ENCODE peak calls at places on chromosome 1, in ten cellular contexts. C, Q, X, G, Z, P, M, E, Y and H are unnamed samples.

GRCh38 chr1:58035523-58035922 is 511.0 kb downstream of the OMA1 start:
- DNase-seq in C (no peak), Q (no peak), X (no peak), G (no peak), Z (no peak), P (peak; percentile 77), M (no peak), E (no peak), Y (peak; percentile 2), H (no peak)

GRCh38 chr1:51551081-51551480 is 32.0 kb upstream of the EPS15 start:
- DNase-seq in C (no peak), Q (no peak), X (no peak), G (no peak), Z (no peak), P (no peak), M (no peak), E (no peak), Y (no peak), H (no peak)

GRCh38 chr1:66365628-66366027 is 168.3 kb upstream of the SGIP1 start:
- DNase-seq in C (no peak), Q (no peak), X (no peak), G (no peak), Z (no peak), P (no peak), M (no peak), E (no peak), Y (peak; percentile 19), H (no peak)

GRCh38 chr1:229832695-229833094 is 206.6 kb downstream of the URB2 start:
- DNase-seq in C (no peak), Q (no peak), X (no peak), G (no peak), Z (no peak), P (no peak), M (no peak), E (no peak), Y (no peak), H (no peak)

GRCh38 chr1:180252638-180253536 is 22.8 kb downstream of the LHX4 start:
- DNase-seq in C (peak; percentile 83), Q (peak; percentile 66), X (peak; percentile 73), G (peak; percentile 70), Z (no peak), P (peak; percentile 93), M (peak; percentile 72), E (peak; percentile 89), Y (peak; percentile 65), H (no peak)

GRCh38 chr1:92577251-92577895 is 90.6 kb upstream of the GFI1 start:
- DNase-seq in C (no peak), Q (no peak), X (no peak), G (peak; percentile 17), Z (no peak), P (peak; percentile 4), M (peak; percentile 61), E (peak; percentile 65), Y (peak; percentile 8), H (no peak)

GRCh38 chr1:183198463-183198862 is 12.4 kb downstream of the LAMC2 start:
- DNase-seq in C (no peak), Q (peak; percentile 41), X (no peak), G (no peak), Z (no peak), P (no peak), M (no peak), E (no peak), Y (peak; percentile 48), H (no peak)

GRCh38 chr1:20164694-20165202 is 21.1 kb upstream of the UBXN10 start:
- DNase-seq in C (no peak), Q (peak; percentile 42), X (peak; percentile 59), G (peak; percentile 43), Z (no peak), P (no peak), M (peak; percentile 70), E (peak; percentile 80), Y (peak; percentile 24), H (no peak)

GRCh38 chr1:177953549-177953948 is 16.3 kb downstream of the SEC16B start:
- DNase-seq in C (no peak), Q (no peak), X (no peak), G (no peak), Z (no peak), P (no peak), M (no peak), E (no peak), Y (no peak), H (peak; percentile 74)

GRCh38 chr1:213414901-213415300 is 363.9 kb downstream of the RPS6KC1 start:
- DNase-seq in C (no peak), Q (no peak), X (no peak), G (no peak), Z (no peak), P (no peak), M (no peak), E (no peak), Y (no peak), H (no peak)

GRCh38 chr1:156646738-156647211 is 4.9 kb downstream of the BCAN start:
- DNase-seq in C (no peak), Q (no peak), X (no peak), G (no peak), Z (no peak), P (peak; percentile 60), M (no peak), E (no peak), Y (no peak), H (no peak)

GRCh38 chr1:156645058-156645457 is 3.1 kb downstream of the BCAN start:
- DNase-seq in C (no peak), Q (no peak), X (no peak), G (no peak), Z (no peak), P (no peak), M (no peak), E (no peak), Y (no peak), H (no peak)

GRCh38 chr1:156644146-156644545 is 2.2 kb downstream of the BCAN start:
- DNase-seq in C (no peak), Q (no peak), X (no peak), G (no peak), Z (no peak), P (no peak), M (no peak), E (no peak), Y (no peak), H (no peak)

GRCh38 chr1:156644640-156645039 is 2.7 kb downstream of the BCAN start:
- DNase-seq in C (no peak), Q (no peak), X (no peak), G (no peak), Z (no peak), P (no peak), M (no peak), E (no peak), Y (no peak), H (no peak)

GRCh38 chr1:156645666-156646065 is 3.7 kb downstream of the BCAN start:
- DNase-seq in C (no peak), Q (no peak), X (no peak), G (no peak), Z (no peak), P (no peak), M (no peak), E (no peak), Y (no peak), H (no peak)
- H3K27me3 ChIP-seq in C (peaks cover 78% of the 10 kb centered on the region), Q (no peaks in the 10 kb centered on the region), X (peaks cover 35% of the 10 kb centered on the region), G (peaks cover 78% of the 10 kb centered on the region), Z (peaks cover 100% of the 10 kb centered on the region), P (peaks cover 100% of the 10 kb centered on the region), M (peaks cover 3% of the 10 kb centered on the region), E (no peaks in the 10 kb centered on the region), Y (peaks cover 82% of the 10 kb centered on the region), H (no peaks in the 10 kb centered on the region)

GRCh38 chr1:228417471-228418203 is 976 bp upstream of the TRIM17 start:
- DNase-seq in C (no peak), Q (no peak), X (no peak), G (no peak), Z (peak; percentile 47), P (no peak), M (no peak), E (no peak), Y (no peak), H (no peak)
- H3K27me3 ChIP-seq in C (peaks cover 27% of the 10 kb centered on the region), Q (no peaks in the 10 kb centered on the region), X (peaks cover 14% of the 10 kb centered on the region), G (peaks cover 33% of the 10 kb centered on the region), Z (peaks cover 11% of the 10 kb centered on the region), P (peaks cover 91% of the 10 kb centered on the region), M (no peaks in the 10 kb centered on the region), E (no peaks in the 10 kb centered on the region), Y (peaks cover 12% of the 10 kb centered on the region), H (peaks cover 15% of the 10 kb centered on the region)

GRCh38 chr1:3074297-3074741 is 5.3 kb downstream of the PRDM16 start:
- DNase-seq in C (no peak), Q (no peak), X (no peak), G (no peak), Z (no peak), P (no peak), M (no peak), E (peak; percentile 18), Y (no peak), H (no peak)

GRCh38 chr1:3075666-3076387 is 6.8 kb downstream of the PRDM16 start:
- DNase-seq in C (no peak), Q (no peak), X (no peak), G (no peak), Z (no peak), P (no peak), M (no peak), E (peak; percentile 42), Y (no peak), H (no peak)

GRCh38 chr1:3076388-3076740 is 7.4 kb downstream of the PRDM16 start:
- DNase-seq in C (no peak), Q (no peak), X (no peak), G (no peak), Z (no peak), P (no peak), M (no peak), E (peak; percentile 19), Y (no peak), H (no peak)

GRCh38 chr1:3073520-3074296 is 4.7 kb downstream of the PRDM16 start:
- DNase-seq in C (no peak), Q (no peak), X (no peak), G (no peak), Z (no peak), P (peak; percentile 53), M (no peak), E (peak; percentile 30), Y (no peak), H (no peak)

GRCh38 chr1:3074800-3075199 is 5.8 kb downstream of the PRDM16 start:
- DNase-seq in C (peak; percentile 69), Q (no peak), X (no peak), G (peak; percentile 44), Z (no peak), P (no peak), M (no peak), E (peak; percentile 35), Y (no peak), H (no peak)
- H3K27me3 ChIP-seq in C (peaks cover 82% of the 10 kb centered on the region), Q (no peaks in the 10 kb centered on the region), X (peaks cover 46% of the 10 kb centered on the region), G (peaks cover 45% of the 10 kb centered on the region), Z (peaks cover 97% of the 10 kb centered on the region), P (peaks cover 57% of the 10 kb centered on the region), M (peaks cover 9% of the 10 kb centered on the region), E (no peaks in the 10 kb centered on the region), Y (no peaks in the 10 kb centered on the region), H (peaks cover 46% of the 10 kb centered on the region)

DNA sequence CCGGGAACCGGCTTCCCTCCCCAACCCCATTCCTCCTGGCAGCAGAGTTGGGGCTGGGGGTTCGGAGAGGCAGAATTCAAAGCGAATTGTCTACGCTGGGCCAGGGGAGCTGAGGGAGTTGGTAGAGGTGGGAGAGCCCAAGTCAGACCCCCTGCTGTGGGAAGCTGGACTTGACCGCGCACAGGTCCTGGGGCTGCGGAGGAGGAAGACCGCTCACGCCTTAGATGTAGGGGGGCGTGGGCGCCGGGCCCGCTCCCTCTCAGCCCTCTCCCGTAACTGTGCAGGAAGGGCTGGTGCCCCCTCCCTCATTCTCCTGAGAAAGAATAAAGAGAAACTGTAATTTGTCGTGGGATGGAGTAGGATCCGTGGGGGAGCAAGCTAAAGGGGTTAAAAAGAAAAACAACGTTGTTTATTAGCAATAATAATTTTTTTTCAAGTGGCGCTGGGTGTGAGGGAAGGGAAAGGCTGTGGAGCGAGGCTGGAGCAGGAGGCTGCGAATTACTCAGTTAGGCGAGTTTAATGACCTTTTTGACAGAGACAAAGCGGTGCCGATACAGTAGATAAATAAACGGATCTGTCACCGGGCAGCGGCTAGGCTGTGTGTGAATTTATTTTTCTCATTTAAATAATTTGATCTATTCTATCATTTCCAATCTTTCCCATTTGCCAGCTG is 835 bp upstream of the GRIK3 start:
- DNase-seq in C (no peak), Q (no peak), X (no peak), G (no peak), Z (no peak), P (peak; percentile 67), M (no peak), E (no peak), Y (no peak), H (no peak)
- H3K27me3 ChIP-seq in C (peaks cover 92% of the 10 kb centered on the region), Q (peaks cover 2% of the 10 kb centered on the region), X (peaks cover 82% of the 10 kb centered on the region), G (peaks cover 97% of the 10 kb centered on the region), Z (peaks cover 98% of the 10 kb centered on the region), P (peaks cover 72% of the 10 kb centered on the region), M (peaks cover 23% of the 10 kb centered on the region), E (no peaks in the 10 kb centered on the region), Y (peaks cover 29% of the 10 kb centered on the region), H (peaks cover 45% of the 10 kb centered on the region)